ENCODE peak calls at places on chromosome 4, in four cellular contexts. Q is left ventricle myocardium inferior, U is tibial artery, Z is testis. S is an unnamed sample.

GRCh38 chr4:16508968-16509367 is 282.7 kb upstream of the TAPT1 start:
- DNase-seq in Q (no peak), U (no peak), Z (no peak), S (no peak)

GRCh38 chr4:77600521-77601451 is 4.8 kb upstream of the CXCL13 start:
- DNase-seq in Q (no peak), U (no peak), Z (peak; percentile 52), S (no peak)

GRCh38 chr4:5953003-5953951 is 60.4 kb upstream of the CRMP1 start:
- DNase-seq in Q (no peak), U (peak; percentile 16), Z (no peak), S (no peak)

GRCh38 chr4:29310252-29310651 is 1409.9 kb upstream of the PCDH7 start:
- DNase-seq in Q (no peak), U (no peak), Z (no peak), S (no peak)

GRCh38 chr4:76363556-76364290 is 57.2 kb downstream of the STBD1 start:
- DNase-seq in Q (no peak), U (no peak), Z (no peak), S (no peak)

GRCh38 chr4:75432683-75433082 is 81.5 kb downstream of the RCHY1 start:
- DNase-seq in Q (no peak), U (no peak), Z (no peak), S (no peak)

GRCh38 chr4:184653650-184654049 is 4.1 kb downstream of the PRIMPOL start:
- DNase-seq in Q (no peak), U (no peak), Z (no peak), S (no peak)

GRCh38 chr4:64158648-64159326 is 250.5 kb downstream of the TECRL start:
- DNase-seq in Q (no peak), U (no peak), Z (peak; percentile 84), S (peak; percentile 31)

GRCh38 chr4:89915937-89916336 is 21.3 kb downstream of the MMRN1 start:
- DNase-seq in Q (no peak), U (no peak), Z (no peak), S (no peak)

GRCh38 chr4:3667258-3667657 is 98.9 kb upstream of the ADRA2C start:
- DNase-seq in Q (no peak), U (no peak), Z (no peak), S (no peak)

GRCh38 chr4:99202536-99202935 is 16.5 kb downstream of the ADH6 start:
- DNase-seq in Q (no peak), U (no peak), Z (peak; percentile 46), S (peak; percentile 66)

GRCh38 chr4:188107931-188108843 is 1.2 kb downstream of the TRIML2 start:
- DNase-seq in Q (no peak), U (no peak), Z (no peak), S (no peak)

GRCh38 chr4:37666625-37667071 is 19.5 kb downstream of the RELL1 start:
- DNase-seq in Q (no peak), U (peak; percentile 78), Z (peak; percentile 31), S (peak; percentile 65)

GRCh38 chr4:168879178-168879577 is 130.9 kb downstream of the CBR4 start:
- DNase-seq in Q (no peak), U (no peak), Z (no peak), S (no peak)

GRCh38 chr4:168877407-168877778 is 132.7 kb downstream of the CBR4 start:
- DNase-seq in Q (no peak), U (no peak), Z (no peak), S (no peak)

GRCh38 chr4:168880087-168880675 is 129.9 kb downstream of the CBR4 start:
- DNase-seq in Q (no peak), U (no peak), Z (no peak), S (no peak)

GRCh38 chr4:168876106-168876505 is 133.9 kb downstream of the CBR4 start:
- DNase-seq in Q (no peak), U (no peak), Z (no peak), S (no peak)

GRCh38 chr4:168877779-168878491 is 132.1 kb downstream of the CBR4 start:
- DNase-seq in Q (peak; percentile 64), U (peak; percentile 80), Z (peak; percentile 41), S (no peak)
- H3K27ac ChIP-seq in Q (peak overlapping the region; percentile 74), U (peak overlapping the region; percentile 88), Z (peak overlapping the region; percentile 75), S (peak overlapping the region; percentile 82)

GRCh38 chr4:14087459-14087858 is 459.9 kb upstream of the BOD1L1 start:
- DNase-seq in Q (no peak), U (no peak), Z (no peak), S (no peak)
- H3K9me3 ChIP-seq in Q (peaks cover 5% of the 10 kb centered on the region), U (no peaks in the 10 kb centered on the region), Z (no peaks in the 10 kb centered on the region), S (no peaks in the 10 kb centered on the region)

DNA sequence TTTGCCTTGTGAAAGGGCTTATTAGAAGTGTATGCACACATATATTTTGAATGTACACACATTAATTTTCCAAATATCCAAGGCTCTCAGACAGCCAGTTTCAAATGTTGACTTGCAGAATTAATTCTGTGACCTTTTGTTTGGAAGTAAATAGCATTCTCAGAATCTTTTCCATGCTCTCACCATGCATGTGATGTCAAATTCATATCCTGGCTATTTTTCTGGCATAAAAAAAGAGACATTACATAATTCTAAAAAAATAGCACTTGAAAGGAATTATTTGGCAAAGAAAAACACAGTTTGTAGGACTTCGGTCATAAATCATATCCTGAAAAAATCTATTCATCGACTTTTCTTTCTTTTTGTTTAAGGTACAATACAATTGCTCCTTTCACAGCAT is 111.3 kb downstream of the GLRA3 start:
- DNase-seq in Q (no peak), U (no peak), Z (no peak), S (no peak)
- H3K27ac ChIP-seq in Q (peak overlapping the region; percentile 30), U (no peak overlapping the region), Z (no peak overlapping the region), S (peak overlapping the region; percentile 83)

DNA sequence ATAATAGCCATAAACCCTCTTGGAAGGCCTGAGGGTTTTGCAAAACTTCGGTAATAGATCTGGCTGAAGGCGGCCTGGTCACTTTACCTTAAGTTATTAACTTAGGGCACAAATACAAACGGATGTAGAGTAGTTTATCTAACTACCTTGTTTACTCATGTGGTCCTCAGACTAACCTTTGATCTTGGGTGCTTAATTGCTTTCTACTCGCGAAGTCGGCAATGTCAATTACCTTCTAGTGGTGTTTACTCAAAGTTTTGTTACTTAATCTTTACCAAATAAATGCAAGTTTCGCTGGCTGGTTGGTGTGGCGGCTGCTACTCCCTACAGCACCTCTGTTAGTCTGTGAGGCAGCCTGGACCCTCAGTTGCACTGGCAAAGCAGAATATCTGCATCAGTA is 8.9 kb upstream of the ZNF141 start:
- DNase-seq in Q (no peak), U (no peak), Z (no peak), S (no peak)
- H3K9me3 ChIP-seq in Q (peaks cover 17% of the 10 kb centered on the region), U (no peaks in the 10 kb centered on the region), Z (no peaks in the 10 kb centered on the region), S (no peaks in the 10 kb centered on the region)

GRCh38 chr4:119189638-119190037 is 22.9 kb upstream of the USP53 start:
- DNase-seq in Q (no peak), U (no peak), Z (no peak), S (no peak)

GRCh38 chr4:119191505-119191904 is 21.0 kb upstream of the USP53 start:
- DNase-seq in Q (no peak), U (no peak), Z (no peak), S (no peak)

GRCh38 chr4:119190354-119190753 is 22.2 kb upstream of the USP53 start:
- DNase-seq in Q (no peak), U (no peak), Z (no peak), S (no peak)
- H3K27ac ChIP-seq in Q (peak overlapping the region; percentile 74), U (peak overlapping the region; percentile 30), Z (peak overlapping the region; percentile 15), S (no peak overlapping the region)

DNA sequence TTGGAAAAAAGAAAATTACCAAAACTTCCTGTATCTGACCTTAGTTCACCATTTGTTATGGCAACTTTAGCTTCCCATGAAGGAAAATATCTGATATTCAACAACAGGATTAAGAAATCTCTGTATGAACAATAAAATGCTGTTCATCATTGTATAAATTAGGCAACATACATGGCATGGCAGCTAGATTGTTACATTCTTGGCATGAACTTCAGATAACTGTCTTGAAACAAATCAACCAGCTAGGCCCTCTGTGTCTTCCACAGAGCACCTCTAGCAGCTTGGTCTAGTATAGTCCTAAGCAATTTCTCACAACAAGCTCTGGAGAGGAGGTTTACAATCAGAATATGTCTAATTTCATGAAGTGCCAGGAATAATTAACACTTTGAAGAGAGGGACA is 105.4 kb upstream of the PCDH7 start:
- DNase-seq in Q (no peak), U (no peak), Z (no peak), S (no peak)
- H3K9me3 ChIP-seq in Q (no peaks in the 10 kb centered on the region), U (no peaks in the 10 kb centered on the region), Z (no peaks in the 10 kb centered on the region), S (no peaks in the 10 kb centered on the region)

GRCh38 chr4:137125011-137125410 is 407.3 kb downstream of the PCDH18 start:
- DNase-seq in Q (no peak), U (peak; percentile 68), Z (no peak), S (no peak)
- H3K27ac ChIP-seq in Q (no peak overlapping the region), U (peak overlapping the region; percentile 35), Z (no peak overlapping the region), S (no peak overlapping the region)